ENCODE peak calls at places on chromosomes 5 and 9, in four cellular contexts. One of them, this sample, is unnamed.

GRCh38 chr5:77012601-77013000 is 17.6 kb upstream of the AGGF1 start:
- DNase-seq in colonic mucosa: no peak
- DNase-seq in cardiac fibroblast: no peak
- DNase-seq in lower leg skin: no peak
- DNase-seq in this sample: no peak

GRCh38 chr5:180101451-180102105 is 30.0 kb upstream of the RNF130 start:
- DNase-seq in colonic mucosa: no peak
- DNase-seq in cardiac fibroblast: no peak
- DNase-seq in lower leg skin: peak; percentile 69
- DNase-seq in this sample: no peak

GRCh38 chr5:150783422-150783928 is 4.9 kb downstream of the SMIM3 start:
- DNase-seq in colonic mucosa: peak; percentile 88
- DNase-seq in cardiac fibroblast: peak; percentile 94
- DNase-seq in lower leg skin: no peak
- DNase-seq in this sample: peak; percentile 90

GRCh38 chr5:132321109-132321721 is 27.0 kb downstream of the SLC22A4 start:
- DNase-seq in colonic mucosa: no peak
- DNase-seq in cardiac fibroblast: no peak
- DNase-seq in lower leg skin: no peak
- DNase-seq in this sample: no peak

GRCh38 chr5:152593388-152593787 is 188.3 kb upstream of the NMUR2 start:
- DNase-seq in colonic mucosa: no peak
- DNase-seq in cardiac fibroblast: no peak
- DNase-seq in lower leg skin: no peak
- DNase-seq in this sample: no peak

GRCh38 chr5:98880151-98880550 is 48.7 kb downstream of the CHD1 start:
- DNase-seq in colonic mucosa: no peak
- DNase-seq in cardiac fibroblast: no peak
- DNase-seq in lower leg skin: no peak
- DNase-seq in this sample: no peak

GRCh38 chr5:133873936-133874585 is 94.4 kb downstream of the C5orf15 start:
- DNase-seq in colonic mucosa: no peak
- DNase-seq in cardiac fibroblast: peak; percentile 8
- DNase-seq in lower leg skin: no peak
- DNase-seq in this sample: peak; percentile 79

GRCh38 chr5:108739376-108739775 is 8.3 kb upstream of the FER start:
- DNase-seq in colonic mucosa: no peak
- DNase-seq in cardiac fibroblast: no peak
- DNase-seq in lower leg skin: no peak
- DNase-seq in this sample: no peak

GRCh38 chr5:131634666-131634995 is 398 bp downstream of the RAPGEF6 start:
- DNase-seq in colonic mucosa: peak; percentile 68
- DNase-seq in cardiac fibroblast: peak; percentile 52
- DNase-seq in lower leg skin: peak; percentile 93
- DNase-seq in this sample: peak; percentile 61

GRCh38 chr9:127959841-127960409 is 20.9 kb downstream of the EEIG1 start:
- DNase-seq in colonic mucosa: no peak
- DNase-seq in cardiac fibroblast: no peak
- DNase-seq in lower leg skin: no peak
- DNase-seq in this sample: no peak

GRCh38 chr5:63535840-63536602 is 426.2 kb downstream of the HTR1A start:
- DNase-seq in colonic mucosa: no peak
- DNase-seq in cardiac fibroblast: no peak
- DNase-seq in lower leg skin: no peak
- DNase-seq in this sample: no peak
- TF ChIP-seq CTCF in colonic mucosa: no peak
- TF ChIP-seq CTCF in cardiac fibroblast: no peak
- TF ChIP-seq CTCF in lower leg skin: no peak
- TF ChIP-seq CTCF in this sample: no peak

DNA sequence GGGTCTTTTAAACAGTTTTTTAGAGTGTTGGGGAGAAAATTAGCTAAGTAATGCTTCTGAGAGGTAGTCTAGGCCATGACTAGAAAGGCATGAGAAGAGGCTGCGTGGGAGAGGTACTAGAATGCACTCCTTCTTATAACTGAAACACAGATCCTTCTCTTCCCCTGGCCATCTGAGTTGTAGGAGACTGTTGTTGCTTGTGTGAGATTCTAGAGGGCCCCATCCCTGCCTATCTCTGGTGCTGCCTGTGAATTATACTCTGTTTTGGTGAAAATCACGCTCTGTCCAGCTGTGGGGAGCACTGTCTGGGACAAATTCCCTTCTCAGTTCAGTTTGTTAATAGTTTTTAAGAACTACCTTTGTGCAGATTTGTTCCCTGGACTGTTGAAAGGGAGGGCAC is 37.5 kb downstream of the MAP1B start:
- DNase-seq in colonic mucosa: no peak
- DNase-seq in cardiac fibroblast: no peak
- DNase-seq in lower leg skin: no peak
- DNase-seq in this sample: no peak
- TF ChIP-seq CTCF in colonic mucosa: no peak
- TF ChIP-seq CTCF in cardiac fibroblast: no peak
- TF ChIP-seq CTCF in lower leg skin: no peak
- TF ChIP-seq CTCF in this sample: no peak

DNA sequence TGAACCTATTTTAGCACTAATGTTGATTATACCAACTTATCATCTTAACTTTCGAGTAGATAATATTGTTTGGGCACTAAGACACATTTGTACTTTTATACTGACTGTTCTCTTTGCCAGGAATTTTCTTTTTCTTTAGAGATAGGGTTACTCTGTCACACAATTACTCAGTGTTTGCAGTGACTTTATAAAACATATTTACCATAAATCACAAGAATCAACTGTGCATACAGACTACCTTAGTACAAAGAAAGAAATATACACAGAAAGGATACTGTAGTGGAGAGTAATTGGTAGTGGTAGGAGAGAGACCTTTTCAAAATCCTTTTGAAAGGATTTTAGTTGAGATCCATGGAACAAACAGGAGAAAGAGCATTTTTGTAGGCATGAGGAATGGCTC is 40.3 kb downstream of the KIAA1958 start:
- DNase-seq in colonic mucosa: no peak
- DNase-seq in cardiac fibroblast: no peak
- DNase-seq in lower leg skin: no peak
- DNase-seq in this sample: no peak
- TF ChIP-seq CTCF in colonic mucosa: no peak
- TF ChIP-seq CTCF in cardiac fibroblast: no peak
- TF ChIP-seq CTCF in lower leg skin: no peak
- TF ChIP-seq CTCF in this sample: no peak

GRCh38 chr9:111691686-111692329 is 30.4 kb downstream of the GNG10 start:
- DNase-seq in colonic mucosa: no peak
- DNase-seq in cardiac fibroblast: peak; percentile 68
- DNase-seq in lower leg skin: no peak
- DNase-seq in this sample: peak; percentile 61
- TF ChIP-seq CTCF in colonic mucosa: peak; percentile 19
- TF ChIP-seq CTCF in cardiac fibroblast: peak; percentile 37
- TF ChIP-seq CTCF in lower leg skin: no peak
- TF ChIP-seq CTCF in this sample: peak; percentile 34

GRCh38 chr5:156892223-156892622 is 42.1 kb downstream of the PPP1R2B start:
- DNase-seq in colonic mucosa: no peak
- DNase-seq in cardiac fibroblast: no peak
- DNase-seq in lower leg skin: no peak
- DNase-seq in this sample: no peak
- TF ChIP-seq CTCF in colonic mucosa: no peak
- TF ChIP-seq CTCF in cardiac fibroblast: no peak
- TF ChIP-seq CTCF in lower leg skin: no peak
- TF ChIP-seq CTCF in this sample: no peak